ENCODE peak calls at places on chromosomes 6 and 20, in ten cellular contexts. Y, E, D, M, H, V, W, S, F and B are unnamed samples. For H3K9me3, the result is how much of the 10 kb centered on the place peaks cover.

GRCh38 chr6:162576009-162576408 is 151.6 kb downstream of the PRKN start:
- DNase-seq in Y (no peak), E (no peak), D (no peak), M (no peak), H (no peak), V (no peak), W (peak), S (no peak), F (no peak), B (no peak)

GRCh38 chr20:19027971-19028370 is 184.5 kb upstream of the SLC24A3 start:
- DNase-seq in Y (no peak), E (no peak), D (no peak), M (no peak), H (no peak), V (no peak), W (no peak), S (no peak), F (no peak), B (no peak)

GRCh38 chr6:13272131-13273046 is 55.9 kb downstream of the TBC1D7 start:
- DNase-seq in Y (no peak), E (peak), D (no peak), M (no peak), H (peak), V (peak), W (no peak), S (no peak), F (peak), B (no peak)

GRCh38 chr6:169452117-169452868 is 198.6 kb upstream of the THBS2 start:
- DNase-seq in Y (peak), E (peak), D (peak), M (peak), H (peak), V (no peak), W (peak), S (peak), F (no peak), B (peak)

GRCh38 chr6:79911992-79912391 is 35.4 kb downstream of the ELOVL4 start:
- DNase-seq in Y (no peak), E (no peak), D (no peak), M (no peak), H (no peak), V (no peak), W (no peak), S (no peak), F (no peak), B (no peak)

GRCh38 chr20:54382419-54382818 is 93.0 kb upstream of the DOK5 start:
- DNase-seq in Y (no peak), E (no peak), D (no peak), M (no peak), H (no peak), V (no peak), W (no peak), S (no peak), F (no peak), B (no peak)

GRCh38 chr20:2042400-2042799 is 48.5 kb upstream of the PDYN start:
- DNase-seq in Y (peak), E (peak), D (no peak), M (peak), H (no peak), V (no peak), W (peak), S (no peak), F (no peak), B (peak)

GRCh38 chr20:41086402-41087324 is 50.7 kb upstream of the PLCG1 start:
- DNase-seq in Y (no peak), E (no peak), D (peak), M (peak), H (no peak), V (no peak), W (no peak), S (no peak), F (no peak), B (no peak)

GRCh38 chr6:5674141-5674540 is 332.6 kb downstream of the NRN1 start:
- DNase-seq in Y (no peak), E (no peak), D (no peak), M (no peak), H (no peak), V (no peak), W (peak), S (no peak), F (no peak), B (no peak)

GRCh38 chr6:117496383-117496990 is 14.0 kb downstream of the DCBLD1 start:
- DNase-seq in Y (peak), E (peak), D (no peak), M (peak), H (no peak), V (no peak), W (peak), S (no peak), F (no peak), B (peak)

GRCh38 chr6:108243836-108244235 is 17.0 kb downstream of the SNX3 start:
- DNase-seq in Y (peak), E (peak), D (no peak), M (no peak), H (no peak), V (no peak), W (no peak), S (no peak), F (no peak), B (no peak)

GRCh38 chr6:912871-913663 is 220.1 kb upstream of the EXOC2 start:
- DNase-seq in Y (peak), E (no peak), D (no peak), M (peak), H (no peak), V (peak), W (peak), S (peak), F (no peak), B (peak)

GRCh38 chr20:13799040-13799439 is 14.2 kb downstream of the NDUFAF5 start:
- DNase-seq in Y (no peak), E (no peak), D (no peak), M (no peak), H (no peak), V (no peak), W (no peak), S (no peak), F (no peak), B (no peak)

GRCh38 chr6:46704562-46704961 is 16.9 kb downstream of the TDRD6 start:
- DNase-seq in Y (peak), E (peak), D (no peak), M (peak), H (no peak), V (peak), W (peak), S (peak), F (no peak), B (peak)

GRCh38 chr20:5195655-5196054 is 68.8 kb downstream of the CDS2 start:
- DNase-seq in Y (peak), E (peak), D (no peak), M (peak), H (no peak), V (no peak), W (peak), S (no peak), F (no peak), B (no peak)

GRCh38 chr6:156687875-156688549 is 89.2 kb upstream of the ARID1B start:
- DNase-seq in Y (peak), E (peak), D (peak), M (no peak), H (peak), V (no peak), W (peak), S (peak), F (no peak), B (peak)

GRCh38 chr6:170221753-170222400 is 69.0 kb downstream of the DLL1 start:
- DNase-seq in Y (no peak), E (no peak), D (peak), M (no peak), H (peak), V (no peak), W (no peak), S (no peak), F (no peak), B (no peak)

GRCh38 chr6:96468681-96469224 is 52.9 kb upstream of the UFL1 start:
- DNase-seq in Y (peak), E (no peak), D (no peak), M (no peak), H (no peak), V (peak), W (no peak), S (no peak), F (no peak), B (peak)

GRCh38 chr6:135226537-135226936 is 45.4 kb downstream of the MYB start:
- DNase-seq in Y (no peak), E (no peak), D (no peak), M (no peak), H (no peak), V (no peak), W (no peak), S (no peak), F (peak), B (no peak)

GRCh38 chr6:152054441-152054840 is 247.0 kb downstream of the ESR1 start:
- DNase-seq in Y (peak), E (peak), D (no peak), M (peak), H (no peak), V (no peak), W (no peak), S (peak), F (no peak), B (peak)

GRCh38 chr6:115064680-115065079 is 721.9 kb upstream of the HS3ST5 start:
- DNase-seq in Y (no peak), E (no peak), D (no peak), M (no peak), H (no peak), V (no peak), W (no peak), S (no peak), F (no peak), B (no peak)

GRCh38 chr6:30006170-30007131 is 54.6 kb upstream of the POLR1H start:
- DNase-seq in Y (peak), E (no peak), D (peak), M (no peak), H (peak), V (no peak), W (no peak), S (no peak), F (no peak), B (peak)

GRCh38 chr20:4427936-4428581 is 293.6 kb upstream of the PRND start:
- DNase-seq in Y (no peak), E (no peak), D (no peak), M (no peak), H (no peak), V (no peak), W (no peak), S (no peak), F (no peak), B (peak)

GRCh38 chr6:158584236-158584651 is 24.4 kb downstream of the TMEM181 start:
- DNase-seq in Y (no peak), E (no peak), D (no peak), M (no peak), H (no peak), V (no peak), W (no peak), S (no peak), F (no peak), B (no peak)

GRCh38 chr6:45196121-45196520 is 132.0 kb upstream of the RUNX2 start:
- DNase-seq in Y (no peak), E (no peak), D (no peak), M (no peak), H (no peak), V (no peak), W (peak), S (no peak), F (no peak), B (no peak)

GRCh38 chr6:167153523-167153959 is 4.2 kb downstream of the GPR31 start:
- DNase-seq in Y (peak), E (peak), D (no peak), M (no peak), H (no peak), V (peak), W (no peak), S (no peak), F (peak), B (no peak)

GRCh38 chr20:1926237-1926636 is 31.0 kb downstream of the SIRPA start:
- DNase-seq in Y (no peak), E (no peak), D (no peak), M (no peak), H (no peak), V (no peak), W (no peak), S (no peak), F (no peak), B (no peak)

GRCh38 chr6:39197521-39198500 is 31.5 kb downstream of the KCNK5 start:
- DNase-seq in Y (no peak), E (no peak), D (peak), M (no peak), H (no peak), V (peak), W (no peak), S (no peak), F (no peak), B (no peak)

GRCh38 chr6:107495196-107495643 is 5.3 kb downstream of the SOBP start:
- DNase-seq in Y (peak), E (no peak), D (no peak), M (no peak), H (no peak), V (no peak), W (peak), S (no peak), F (no peak), B (peak)

GRCh38 chr6:30231067-30231466 is 17.9 kb upstream of the TRIM26 start:
- DNase-seq in Y (no peak), E (no peak), D (no peak), M (no peak), H (no peak), V (no peak), W (no peak), S (no peak), F (no peak), B (no peak)

GRCh38 chr6:104682722-104683643 is 176.7 kb downstream of the HACE1 start:
- DNase-seq in Y (peak), E (peak), D (peak), M (peak), H (peak), V (peak), W (peak), S (peak), F (no peak), B (peak)

GRCh38 chr6:48754631-48755030 is 643.6 kb upstream of the PTCHD4 start:
- DNase-seq in Y (no peak), E (no peak), D (no peak), M (no peak), H (no peak), V (peak), W (no peak), S (no peak), F (no peak), B (peak)

GRCh38 chr6:111683749-111684267 is 78.1 kb upstream of the TRAF3IP2 start:
- DNase-seq in Y (peak), E (peak), D (no peak), M (no peak), H (no peak), V (no peak), W (peak), S (no peak), F (no peak), B (peak)

GRCh38 chr6:109079981-109080380 is 14.7 kb downstream of the SESN1 start:
- DNase-seq in Y (no peak), E (no peak), D (no peak), M (no peak), H (no peak), V (no peak), W (no peak), S (no peak), F (no peak), B (no peak)

DNA sequence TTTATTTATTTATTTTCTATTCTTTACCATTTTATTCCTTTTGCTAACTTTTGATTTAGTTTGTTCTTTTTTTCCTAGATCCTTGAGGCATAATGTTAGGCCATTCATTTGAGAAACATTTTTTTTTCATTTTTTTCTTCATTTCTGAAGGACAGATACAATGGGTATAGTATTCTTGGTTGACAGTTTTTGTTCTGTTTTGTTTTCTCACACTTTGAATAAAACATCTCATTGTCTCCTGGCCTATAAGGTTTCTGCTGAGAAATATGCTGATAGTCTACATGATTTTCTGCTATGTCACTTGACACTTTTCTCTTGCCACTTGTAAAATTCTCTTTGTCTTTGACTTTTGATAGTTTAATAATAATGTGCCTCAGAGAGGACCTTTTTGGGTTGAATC is 294.6 kb upstream of the EPHA7 start:
- DNase-seq in Y (no peak), E (no peak), D (no peak), M (no peak), H (no peak), V (no peak), W (no peak), S (no peak), F (no peak), B (no peak)
- H3K9me3 ChIP-seq in Y (under half), E (under half), D (under half), M (under half), H (under half), V (under half), W (under half), S (under half), F (under half), B (under half)

GRCh38 chr6:37456126-37456525 is 23.1 kb downstream of the CMTR1 start:
- DNase-seq in Y (peak), E (peak), D (no peak), M (peak), H (no peak), V (no peak), W (peak), S (no peak), F (no peak), B (peak)
- H3K9ac ChIP-seq in Y (peak), E (peak), D (peak), M (no peak), H (no peak), V (no peak), W (no peak), S (no peak), F (no peak), B (peak)

GRCh38 chr20:57062241-57062640 is 204.2 kb downstream of the BMP7 start:
- DNase-seq in Y (no peak), E (no peak), D (no peak), M (no peak), H (no peak), V (no peak), W (no peak), S (no peak), F (no peak), B (no peak)
- H3K9me3 ChIP-seq in Y (under half), E (under half), D (under half), M (under half), H (under half), V (under half), W (under half), S (under half), F (under half), B (under half)

GRCh38 chr6:137653698-137654059 is 159.5 kb upstream of the OLIG3 start:
- DNase-seq in Y (no peak), E (no peak), D (no peak), M (no peak), H (no peak), V (no peak), W (no peak), S (no peak), F (no peak), B (no peak)
- H3K9ac ChIP-seq in Y (no peak), E (no peak), D (no peak), M (no peak), H (no peak), V (no peak), W (no peak), S (no peak), F (no peak), B (no peak)

GRCh38 chr6:121242386-121242785 is 91.9 kb downstream of the TBC1D32 start:
- DNase-seq in Y (no peak), E (no peak), D (no peak), M (no peak), H (no peak), V (no peak), W (no peak), S (no peak), F (no peak), B (no peak)

DNA sequence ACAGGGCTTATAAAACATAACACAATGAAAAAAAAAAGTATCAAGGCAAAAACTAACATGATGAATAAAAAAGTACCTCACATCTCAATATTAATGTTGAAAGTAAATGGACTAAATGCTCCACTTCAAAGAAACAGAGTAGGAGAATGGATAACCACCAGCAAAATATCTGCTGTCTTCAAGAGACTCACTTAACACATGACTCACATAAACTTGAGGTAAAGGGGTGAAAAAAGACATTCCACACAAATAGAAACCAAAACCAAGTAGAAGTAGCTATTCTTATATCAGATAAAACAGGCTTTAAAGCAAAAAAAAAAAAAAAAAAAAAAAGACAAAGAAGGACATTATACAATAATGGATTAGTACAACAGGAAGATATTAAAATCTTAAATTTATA is 86.9 kb downstream of the TBC1D32 start:
- DNase-seq in Y (peak), E (peak), D (no peak), M (peak), H (no peak), V (no peak), W (peak), S (no peak), F (no peak), B (no peak)
- H3K9me3 ChIP-seq in Y (under half), E (under half), D (under half), M (under half), H (under half), V (under half), W (under half), S (under half), F (under half), B (under half)

GRCh38 chr6:28586273-28586672 is 60.6 kb downstream of the GPX5 start:
- DNase-seq in Y (no peak), E (no peak), D (no peak), M (peak), H (no peak), V (no peak), W (no peak), S (no peak), F (no peak), B (no peak)

GRCh38 chr6:28587011-28587745 is 61.5 kb downstream of the GPX5 start:
- DNase-seq in Y (peak), E (peak), D (peak), M (peak), H (peak), V (peak), W (peak), S (no peak), F (no peak), B (peak)

GRCh38 chr6:28587746-28588075 is 62.0 kb downstream of the GPX5 start:
- DNase-seq in Y (peak), E (peak), D (no peak), M (no peak), H (no peak), V (no peak), W (no peak), S (no peak), F (no peak), B (peak)

GRCh38 chr6:28589234-28589951 is 63.7 kb downstream of the GPX5 start:
- DNase-seq in Y (peak), E (peak), D (peak), M (peak), H (peak), V (peak), W (peak), S (peak), F (peak), B (peak)

GRCh38 chr6:28589952-28590340 is 64.3 kb downstream of the GPX5 start:
- DNase-seq in Y (peak), E (no peak), D (no peak), M (no peak), H (no peak), V (no peak), W (no peak), S (no peak), F (no peak), B (peak)
- H3K9ac ChIP-seq in Y (no peak), E (peak), D (no peak), M (no peak), H (no peak), V (no peak), W (no peak), S (no peak), F (no peak), B (no peak)

GRCh38 chr6:142207265-142207877 is 60.3 kb downstream of the VTA1 start:
- DNase-seq in Y (peak), E (peak), D (peak), M (peak), H (peak), V (peak), W (peak), S (peak), F (no peak), B (peak)
- H3K9me3 ChIP-seq in Y (under half), E (under half), D (under half), M (under half), H (under half), V (under half), W (under half), S (under half), F (under half), B (under half)

DNA sequence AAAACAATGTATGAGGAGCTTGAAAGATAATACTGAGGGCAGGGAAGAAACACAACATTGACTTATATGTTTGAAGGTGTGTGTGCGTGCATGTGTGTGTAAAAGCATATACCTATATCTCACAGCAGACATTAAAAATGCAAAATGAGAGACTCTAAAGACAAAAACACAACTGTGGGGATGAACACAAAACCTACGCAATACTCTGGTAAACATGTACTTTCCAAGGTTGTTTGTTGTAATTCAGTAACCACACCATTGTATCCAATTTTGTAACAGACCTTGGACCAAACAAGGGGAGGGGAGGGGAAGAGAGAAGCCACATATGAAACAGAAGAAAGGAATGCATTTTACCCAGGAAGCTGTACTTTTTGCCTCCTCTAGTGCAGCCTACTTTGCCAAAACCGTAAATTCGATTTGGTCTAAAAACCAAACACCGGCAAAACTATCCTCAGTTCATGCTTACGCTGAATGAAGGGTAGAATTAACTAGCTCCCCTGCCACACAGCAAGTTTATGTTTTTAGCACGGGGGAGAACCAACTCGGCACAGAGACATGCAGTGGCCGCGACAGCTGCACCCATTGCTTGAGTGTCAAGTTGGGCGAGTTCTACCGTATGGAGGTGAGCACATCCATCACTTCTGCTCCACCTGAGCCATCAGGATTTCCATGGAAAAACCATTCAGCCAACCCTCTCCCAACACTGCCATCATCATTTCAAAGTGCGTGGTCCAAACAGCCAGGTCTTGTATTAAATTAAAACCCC is 50.0 kb downstream of the CNKSR3 start:
- DNase-seq in Y (peak), E (peak), D (no peak), M (peak), H (no peak), V (no peak), W (peak), S (no peak), F (no peak), B (peak)
- H3K9ac ChIP-seq in Y (no peak), E (no peak), D (no peak), M (no peak), H (no peak), V (no peak), W (no peak), S (no peak), F (no peak), B (no peak)